ENCODE peak calls at places on chromosomes 12 and 14, in nine cellular contexts. H, P, R, O, M, X, B, T and F are unnamed samples.

GRCh38 chr14:34237098-34237497 is 224.9 kb downstream of the SPTSSA start:
- DNase-seq in H (no peak), P (no peak), R (peak), O (no peak), M (no peak), X (no peak), B (no peak), T (peak), F (no peak)

GRCh38 chr12:130880411-130880885 is 8.6 kb downstream of the RAN start:
- DNase-seq in H (no peak), P (no peak), R (no peak), O (no peak), M (no peak), X (no peak), B (no peak), T (no peak), F (no peak)

GRCh38 chr14:102819790-102820330 is 42.6 kb downstream of the TRAF3 start:
- DNase-seq in H (no peak), P (no peak), R (no peak), O (no peak), M (no peak), X (no peak), B (no peak), T (no peak), F (no peak)

GRCh38 chr12:13383379-13383778 is 186.9 kb downstream of the EMP1 start:
- DNase-seq in H (no peak), P (no peak), R (peak), O (no peak), M (no peak), X (no peak), B (no peak), T (no peak), F (no peak)

GRCh38 chr12:3872800-3873636 is at the start of gene PARP11:
- DNase-seq in H (peak), P (peak), R (peak), O (peak), M (peak), X (peak), B (peak), T (peak), F (peak)

GRCh38 chr12:50017047-50017446 is 8.2 kb downstream of the RACGAP1 start:
- DNase-seq in H (no peak), P (peak), R (peak), O (no peak), M (peak), X (peak), B (no peak), T (no peak), F (peak)

GRCh38 chr12:120628919-120629318 is 11.5 kb upstream of the CABP1 start:
- DNase-seq in H (peak), P (no peak), R (no peak), O (peak), M (no peak), X (no peak), B (peak), T (peak), F (no peak)

GRCh38 chr12:100484891-100485511 is 11.3 kb downstream of the NR1H4 start:
- DNase-seq in H (no peak), P (no peak), R (no peak), O (no peak), M (no peak), X (no peak), B (no peak), T (no peak), F (no peak)

GRCh38 chr12:114680498-114681148 is 3.4 kb downstream of the TBX3 start:
- DNase-seq in H (no peak), P (no peak), R (no peak), O (no peak), M (peak), X (no peak), B (no peak), T (no peak), F (no peak)

GRCh38 chr12:115794659-115795081 is 482.8 kb downstream of the MED13L start:
- DNase-seq in H (no peak), P (no peak), R (peak), O (no peak), M (no peak), X (no peak), B (no peak), T (peak), F (no peak)

GRCh38 chr12:23722655-23723054 is 226.8 kb downstream of the SOX5 start:
- DNase-seq in H (peak), P (no peak), R (no peak), O (no peak), M (no peak), X (no peak), B (no peak), T (no peak), F (no peak)

GRCh38 chr14:30620178-30620577 is 1.9 kb upstream of the SCFD1 start:
- DNase-seq in H (no peak), P (no peak), R (peak), O (no peak), M (peak), X (no peak), B (no peak), T (no peak), F (no peak)

GRCh38 chr12:127280393-127281275 is 986.3 kb upstream of the TMEM132C start:
- DNase-seq in H (peak), P (no peak), R (no peak), O (peak), M (no peak), X (no peak), B (peak), T (peak), F (no peak)

GRCh38 chr14:69137456-69138188 is 15.3 kb downstream of the DCAF5 start:
- DNase-seq in H (no peak), P (no peak), R (no peak), O (no peak), M (no peak), X (no peak), B (no peak), T (no peak), F (no peak)

GRCh38 chr14:51547260-51547659 is 104.5 kb upstream of the FRMD6 start:
- DNase-seq in H (no peak), P (peak), R (peak), O (no peak), M (peak), X (peak), B (no peak), T (no peak), F (peak)

GRCh38 chr14:24368215-24368561 is 204 bp downstream of the NFATC4 start:
- DNase-seq in H (peak), P (no peak), R (no peak), O (no peak), M (no peak), X (no peak), B (no peak), T (no peak), F (no peak)

GRCh38 chr14:24369907-24370687 is 2.1 kb downstream of the NFATC4 start:
- DNase-seq in H (no peak), P (no peak), R (no peak), O (no peak), M (no peak), X (no peak), B (no peak), T (no peak), F (no peak)

GRCh38 chr14:24367506-24368214 is at the start of gene NFATC4:
- DNase-seq in H (peak), P (peak), R (peak), O (peak), M (peak), X (peak), B (peak), T (peak), F (peak)

GRCh38 chr14:24369463-24369862 is 1.5 kb downstream of the NFATC4 start:
- DNase-seq in H (no peak), P (no peak), R (no peak), O (no peak), M (no peak), X (no peak), B (no peak), T (no peak), F (no peak)

DNA sequence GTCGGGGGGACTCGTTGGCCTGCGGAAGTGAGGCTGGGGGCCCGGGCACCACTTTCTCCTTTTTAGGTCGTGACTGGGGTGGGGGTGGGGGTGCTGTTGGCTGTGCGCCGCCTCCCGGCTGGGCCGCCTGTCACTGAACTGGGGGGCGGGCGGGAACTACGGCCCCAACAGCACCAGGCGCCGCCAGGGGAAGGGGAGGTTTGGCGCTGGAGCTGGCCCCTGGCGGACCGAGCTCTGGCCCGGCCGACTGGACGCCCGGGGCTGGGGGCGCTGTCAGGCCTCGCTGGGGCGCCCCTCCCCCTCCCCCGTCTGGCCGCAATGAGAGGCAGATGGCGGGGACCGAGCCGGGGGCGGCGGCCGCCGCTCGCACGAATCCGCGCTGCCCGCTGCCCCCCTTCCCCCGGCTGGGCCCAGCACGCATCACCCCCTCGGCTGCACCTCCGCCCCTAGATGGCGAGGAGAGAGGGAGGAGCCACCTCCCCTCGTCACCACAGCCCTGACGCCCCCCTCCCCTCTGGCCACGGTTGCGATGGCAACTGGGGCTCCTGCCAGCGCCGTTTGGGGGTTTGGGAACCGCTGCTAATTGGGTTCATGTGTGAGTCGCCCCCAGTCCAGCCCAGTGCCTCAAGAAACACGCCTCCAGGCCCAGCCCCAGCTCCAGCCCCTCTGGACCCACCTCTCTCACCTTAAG is 723 bp downstream of the NFATC4 start:
- DNase-seq in H (peak), P (no peak), R (no peak), O (peak), M (peak), X (peak), B (peak), T (no peak), F (peak)
- TF ChIP-seq CTCF in H (peak), P (peak), R (no peak), O (no peak), M (no peak), X (peak), B (no peak), T (no peak), F (no peak)

GRCh38 chr12:56468216-56469006 is at the start of gene SPRYD4:
- DNase-seq in H (peak), P (peak), R (peak), O (peak), M (peak), X (peak), B (peak), T (peak), F (peak)
- TF ChIP-seq CTCF in H (peak), P (peak), R (peak), O (peak), M (no peak), X (peak), B (peak), T (peak), F (peak)

GRCh38 chr12:124998705-124999104 is 5.3 kb downstream of the BRI3BP start:
- DNase-seq in H (no peak), P (no peak), R (no peak), O (no peak), M (no peak), X (no peak), B (no peak), T (no peak), F (no peak)

GRCh38 chr12:124995200-124995961 is 1.9 kb downstream of the BRI3BP start:
- DNase-seq in H (no peak), P (no peak), R (no peak), O (no peak), M (no peak), X (no peak), B (no peak), T (no peak), F (no peak)

GRCh38 chr12:124993568-124994434 is at the start of gene BRI3BP:
- DNase-seq in H (peak), P (no peak), R (peak), O (peak), M (peak), X (no peak), B (peak), T (peak), F (no peak)

GRCh38 chr12:124994435-124994975 is 1.1 kb downstream of the BRI3BP start:
- DNase-seq in H (peak), P (no peak), R (peak), O (no peak), M (peak), X (no peak), B (no peak), T (no peak), F (no peak)

GRCh38 chr12:124992874-124993567 is 424 bp upstream of the BRI3BP start:
- DNase-seq in H (peak), P (no peak), R (peak), O (no peak), M (peak), X (no peak), B (peak), T (peak), F (no peak)
- TF ChIP-seq CTCF in H (peak), P (peak), R (peak), O (peak), M (no peak), X (no peak), B (peak), T (peak), F (no peak)

GRCh38 chr14:20698018-20698329 is 9.4 kb downstream of the ANG start:
- DNase-seq in H (no peak), P (no peak), R (no peak), O (no peak), M (no peak), X (no peak), B (no peak), T (no peak), F (no peak)
- TF ChIP-seq CTCF in H (no peak), P (no peak), R (no peak), O (no peak), M (no peak), X (no peak), B (no peak), T (no peak), F (no peak)

GRCh38 chr14:75306917-75307699 is 28.5 kb downstream of the FOS start:
- DNase-seq in H (peak), P (no peak), R (peak), O (no peak), M (peak), X (no peak), B (no peak), T (no peak), F (no peak)
- TF ChIP-seq CTCF in H (peak), P (peak), R (peak), O (peak), M (peak), X (peak), B (peak), T (peak), F (peak)

GRCh38 chr14:53663709-53664108 is 292.9 kb downstream of the BMP4 start:
- DNase-seq in H (peak), P (no peak), R (peak), O (peak), M (peak), X (no peak), B (no peak), T (peak), F (no peak)
- TF ChIP-seq CTCF in H (peak), P (peak), R (no peak), O (peak), M (peak), X (peak), B (peak), T (peak), F (peak)